ENCODE peak calls at places on chromosome 22, in nine cellular contexts. M, W, F, I, A, R, H, U and O are unnamed samples.

GRCh38 chr22:49487950-49488349 is 339.7 kb downstream of the BRD1 start:
- DNase-seq in M (no peak), W (no peak), F (no peak), I (no peak), A (no peak), R (no peak), H (no peak), U (no peak), O (no peak)

GRCh38 chr22:21042978-21043855 is 2.5 kb upstream of the LRRC74B start:
- DNase-seq in M (no peak), W (no peak), F (no peak), I (no peak), A (no peak), R (no peak), H (no peak), U (no peak), O (no peak)

GRCh38 chr22:45889539-45890350 is 87.2 kb downstream of the WNT7B start:
- DNase-seq in M (no peak), W (no peak), F (no peak), I (no peak), A (no peak), R (no peak), H (peak), U (no peak), O (no peak)

GRCh38 chr22:19876314-19876940 is 21.8 kb upstream of the GNB1L start:
- DNase-seq in M (no peak), W (no peak), F (no peak), I (no peak), A (peak), R (no peak), H (no peak), U (peak), O (no peak)

GRCh38 chr22:23080542-23081290 is 10.4 kb downstream of the GNAZ start:
- DNase-seq in M (no peak), W (no peak), F (no peak), I (peak), A (no peak), R (no peak), H (no peak), U (no peak), O (no peak)

GRCh38 chr22:45268958-45269844 is 15.5 kb upstream of the UPK3A start:
- DNase-seq in M (peak), W (peak), F (no peak), I (peak), A (peak), R (peak), H (peak), U (peak), O (no peak)

GRCh38 chr22:39622881-39623367 is 52.4 kb downstream of the CACNA1I start:
- DNase-seq in M (peak), W (peak), F (no peak), I (peak), A (no peak), R (peak), H (peak), U (peak), O (no peak)

GRCh38 chr22:26134654-26135330 is 34.5 kb upstream of the SEZ6L start:
- DNase-seq in M (no peak), W (no peak), F (no peak), I (no peak), A (no peak), R (no peak), H (no peak), U (no peak), O (no peak)

GRCh38 chr22:42436402-42436801 is 4.2 kb upstream of the NFAM1 start:
- DNase-seq in M (no peak), W (no peak), F (no peak), I (peak), A (no peak), R (no peak), H (no peak), U (no peak), O (no peak)

GRCh38 chr22:16608931-16609330 is 16.3 kb upstream of the CCT8L2 start:
- DNase-seq in M (no peak), W (no peak), F (no peak), I (no peak), A (no peak), R (no peak), H (no peak), U (no peak), O (no peak)

GRCh38 chr22:32261306-32261705 is 6.2 kb upstream of the SLC5A4 start:
- DNase-seq in M (no peak), W (no peak), F (no peak), I (no peak), A (no peak), R (no peak), H (no peak), U (no peak), O (no peak)

GRCh38 chr22:20863356-20863755 is 4.5 kb downstream of the SNAP29 start:
- DNase-seq in M (no peak), W (no peak), F (no peak), I (no peak), A (no peak), R (no peak), H (no peak), U (no peak), O (no peak)

GRCh38 chr22:23237201-23237798 is 57.0 kb downstream of the BCR start:
- DNase-seq in M (no peak), W (no peak), F (no peak), I (peak), A (peak), R (peak), H (peak), U (no peak), O (no peak)

GRCh38 chr22:49020314-49020713 is 807.4 kb downstream of the BRD1 start:
- DNase-seq in M (no peak), W (no peak), F (no peak), I (no peak), A (peak), R (no peak), H (no peak), U (no peak), O (no peak)

GRCh38 chr22:37001826-37002225 is 17.4 kb downstream of the TST start:
- DNase-seq in M (no peak), W (no peak), F (no peak), I (no peak), A (no peak), R (no peak), H (no peak), U (no peak), O (no peak)

GRCh38 chr22:23233084-23233501 is 52.8 kb downstream of the BCR start:
- DNase-seq in M (no peak), W (no peak), F (no peak), I (no peak), A (no peak), R (no peak), H (peak), U (no peak), O (no peak)

GRCh38 chr22:26826431-26826935 is 169.1 kb downstream of the MIAT start:
- DNase-seq in M (no peak), W (no peak), F (no peak), I (no peak), A (no peak), R (no peak), H (no peak), U (no peak), O (no peak)

GRCh38 chr22:48208894-48209293 is 1446.4 kb downstream of the TBC1D22A start:
- DNase-seq in M (no peak), W (no peak), F (no peak), I (no peak), A (no peak), R (no peak), H (no peak), U (no peak), O (no peak)

GRCh38 chr22:50722048-50722701 is 15.8 kb upstream of the ACR start:
- DNase-seq in M (no peak), W (no peak), F (no peak), I (no peak), A (no peak), R (no peak), H (no peak), U (no peak), O (no peak)

GRCh38 chr22:25057013-25057881 is 104.7 kb downstream of the KIAA1671 start:
- DNase-seq in M (peak), W (peak), F (no peak), I (peak), A (peak), R (peak), H (peak), U (peak), O (peak)

GRCh38 chr22:46229701-46230100 is 20.4 kb downstream of the CDPF1 start:
- DNase-seq in M (no peak), W (no peak), F (no peak), I (no peak), A (no peak), R (no peak), H (peak), U (no peak), O (no peak)

GRCh38 chr22:49258107-49259010 is 569.3 kb downstream of the BRD1 start:
- DNase-seq in M (no peak), W (no peak), F (no peak), I (no peak), A (peak), R (no peak), H (no peak), U (no peak), O (no peak)

GRCh38 chr22:26364066-26365015 is 64.7 kb upstream of the ASPHD2 start:
- DNase-seq in M (peak), W (peak), F (no peak), I (peak), A (peak), R (peak), H (peak), U (peak), O (peak)

GRCh38 chr22:49305966-49306631 is 521.6 kb downstream of the BRD1 start:
- DNase-seq in M (no peak), W (no peak), F (no peak), I (no peak), A (no peak), R (no peak), H (no peak), U (peak), O (no peak)

GRCh38 chr22:45120931-45121330 is 42.8 kb upstream of the NUP50 start:
- DNase-seq in M (no peak), W (no peak), F (no peak), I (no peak), A (no peak), R (no peak), H (no peak), U (no peak), O (no peak)

GRCh38 chr22:47231759-47232158 is 469.3 kb downstream of the TBC1D22A start:
- DNase-seq in M (no peak), W (no peak), F (no peak), I (no peak), A (no peak), R (no peak), H (no peak), U (no peak), O (no peak)